ENCODE peak calls at places on chromosomes 13 and 19, in four cellular contexts. A is AG10803, P is dorsolateral prefrontal cortex, D is BJ. T is an unnamed sample.

GRCh38 chr19:41144403-41144802 is 30.2 kb downstream of the CYP2F1 start:
- DNase-seq in A (peak), P (peak), D (no peak), T (peak)

GRCh38 chr13:109737606-109738005 is 48.8 kb downstream of the IRS2 start:
- DNase-seq in A (peak), P (no peak), D (no peak), T (no peak)

GRCh38 chr13:106259928-106260327 is 275.5 kb downstream of the EFNB2 start:
- DNase-seq in A (no peak), P (no peak), D (no peak), T (no peak)

GRCh38 chr19:55304279-55304978 is 20.6 kb downstream of the BRSK1 start:
- DNase-seq in A (peak), P (no peak), D (no peak), T (peak)

GRCh38 chr19:50893047-50893737 is 18.0 kb downstream of the KLK4 start:
- DNase-seq in A (no peak), P (no peak), D (no peak), T (no peak)

GRCh38 chr19:54620464-54620863 is 9.8 kb upstream of the LILRB1 start:
- DNase-seq in A (no peak), P (no peak), D (no peak), T (no peak)

GRCh38 chr13:102983496-102983895 is 82.7 kb downstream of the SLC10A2 start:
- DNase-seq in A (peak), P (no peak), D (peak), T (no peak)

GRCh38 chr19:55652311-55653078 is 2.3 kb upstream of the U2AF2 start:
- DNase-seq in A (no peak), P (no peak), D (no peak), T (no peak)

GRCh38 chr19:33156354-33156753 is 24.4 kb downstream of the WDR88 start:
- DNase-seq in A (peak), P (no peak), D (no peak), T (no peak)

GRCh38 chr19:37932985-37933953 is 26.3 kb downstream of the SIPA1L3 start:
- DNase-seq in A (peak), P (no peak), D (no peak), T (no peak)

GRCh38 chr13:25375727-25376358 is 4.1 kb downstream of the ATP8A2 start:
- DNase-seq in A (peak), P (no peak), D (no peak), T (peak)

GRCh38 chr19:55149078-55150003 is at the start of gene TNNT1:
- DNase-seq in A (no peak), P (no peak), D (no peak), T (no peak)

GRCh38 chr19:55692681-55693081 is 17.7 kb downstream of the EPN1 start:
- DNase-seq in A (no peak), P (no peak), D (no peak), T (no peak)

GRCh38 chr19:19098703-19099632 is 35.2 kb downstream of the SLC25A42 start:
- DNase-seq in A (no peak), P (no peak), D (no peak), T (no peak)

GRCh38 chr13:71754407-71754974 is 112.5 kb downstream of the DACH1 start:
- DNase-seq in A (no peak), P (no peak), D (no peak), T (no peak)

GRCh38 chr13:39100996-39101751 is 62.9 kb downstream of the NHLRC3 start:
- DNase-seq in A (no peak), P (no peak), D (no peak), T (no peak)

GRCh38 chr13:51643114-51643881 is 59.0 kb downstream of the WDFY2 start:
- DNase-seq in A (peak), P (no peak), D (peak), T (no peak)

GRCh38 chr19:12828494-12828893 is 5.9 kb downstream of the RTBDN start:
- DNase-seq in A (no peak), P (no peak), D (no peak), T (no peak)

GRCh38 chr13:50016421-50016820 is 1.2 kb downstream of the KCNRG start:
- DNase-seq in A (no peak), P (no peak), D (no peak), T (no peak)

GRCh38 chr13:110208116-110208515 is 98.8 kb downstream of the COL4A1 start:
- DNase-seq in A (no peak), P (no peak), D (no peak), T (no peak)

GRCh38 chr19:4542896-4543351 is 3.1 kb upstream of the LRG1 start:
- DNase-seq in A (no peak), P (no peak), D (no peak), T (no peak)

GRCh38 chr19:16133818-16134217 is 9.7 kb upstream of the HSH2D start:
- DNase-seq in A (no peak), P (no peak), D (no peak), T (no peak)

GRCh38 chr19:48636859-48637448 is at the start of gene DBP:
- DNase-seq in A (no peak), P (no peak), D (no peak), T (no peak)

GRCh38 chr13:35711909-35712308 is 235.4 kb upstream of the MAB21L1 start:
- DNase-seq in A (no peak), P (no peak), D (no peak), T (no peak)

GRCh38 chr19:49862411-49863253 is 4.7 kb downstream of the PNKP start:
- DNase-seq in A (no peak), P (no peak), D (no peak), T (no peak)

GRCh38 chr13:97540696-97541095 is 106.7 kb downstream of the RAP2A start:
- DNase-seq in A (peak), P (no peak), D (no peak), T (no peak)

GRCh38 chr19:13318190-13318589 is 168.0 kb downstream of the IER2 start:
- DNase-seq in A (no peak), P (no peak), D (no peak), T (no peak)

GRCh38 chr19:17489392-17490030 is 19.2 kb downstream of the SLC27A1 start:
- DNase-seq in A (no peak), P (no peak), D (no peak), T (no peak)

GRCh38 chr13:50679321-50679720 is 164.2 kb downstream of the DLEU7 start:
- DNase-seq in A (peak), P (no peak), D (peak), T (no peak)

GRCh38 chr13:37427843-37428494 is 170.6 kb downstream of the POSTN start:
- DNase-seq in A (no peak), P (no peak), D (no peak), T (no peak)

GRCh38 chr19:12720851-12721655 is 2.7 kb downstream of the TNPO2 start:
- DNase-seq in A (peak), P (no peak), D (no peak), T (no peak)

GRCh38 chr19:3398900-3399278 is 32.5 kb downstream of the NFIC start:
- DNase-seq in A (no peak), P (no peak), D (no peak), T (no peak)

GRCh38 chr19:17205237-17206140 is 9.7 kb upstream of the USE1 start:
- DNase-seq in A (peak), P (peak), D (no peak), T (peak)

GRCh38 chr19:42478765-42479307 is 36.1 kb upstream of the CXCL17 start:
- DNase-seq in A (no peak), P (no peak), D (no peak), T (no peak)

DNA sequence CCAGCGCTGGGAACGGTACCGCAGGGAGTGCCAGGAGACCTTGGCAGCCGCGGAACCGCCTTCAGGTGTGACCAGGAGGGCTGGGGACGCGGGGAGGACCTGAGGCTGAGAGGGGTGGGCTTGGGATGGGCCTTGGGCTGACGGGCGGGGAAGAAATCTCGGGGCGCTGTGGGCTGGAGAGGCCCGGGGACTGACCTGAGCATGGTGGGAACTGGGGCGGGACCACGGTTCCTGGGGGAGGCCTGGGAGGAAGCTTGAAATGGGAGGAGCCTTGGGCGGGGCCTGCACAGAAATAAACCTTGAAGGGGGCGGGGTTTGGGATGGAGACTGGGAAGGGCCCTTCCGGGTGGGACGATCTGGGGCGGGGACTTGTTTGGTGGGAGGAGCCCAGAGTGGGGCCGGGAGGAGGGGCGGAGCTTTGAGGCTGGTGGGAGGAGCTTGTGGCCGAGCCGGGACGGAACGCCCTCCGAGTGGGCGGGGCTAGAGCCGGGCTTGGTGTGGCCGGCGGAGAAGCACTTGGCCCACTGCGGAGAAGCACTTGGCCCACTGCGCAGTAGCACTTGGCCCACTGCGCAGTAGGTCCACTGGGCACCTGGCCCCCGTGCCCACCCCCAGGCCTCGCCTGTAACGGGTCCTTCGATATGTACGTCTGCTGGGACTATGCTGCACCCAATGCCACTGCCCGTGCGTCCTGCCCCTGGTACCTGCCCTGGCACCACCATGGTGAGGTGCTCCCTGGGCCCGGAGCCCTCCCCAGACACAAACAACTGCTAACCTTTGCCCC is 2.8 kb downstream of the GIPR start:
- DNase-seq in A (peak), P (peak), D (no peak), T (peak)
- TF ChIP-seq CTCF in A (no peak), P (no peak), D (no peak), T (no peak)

DNA sequence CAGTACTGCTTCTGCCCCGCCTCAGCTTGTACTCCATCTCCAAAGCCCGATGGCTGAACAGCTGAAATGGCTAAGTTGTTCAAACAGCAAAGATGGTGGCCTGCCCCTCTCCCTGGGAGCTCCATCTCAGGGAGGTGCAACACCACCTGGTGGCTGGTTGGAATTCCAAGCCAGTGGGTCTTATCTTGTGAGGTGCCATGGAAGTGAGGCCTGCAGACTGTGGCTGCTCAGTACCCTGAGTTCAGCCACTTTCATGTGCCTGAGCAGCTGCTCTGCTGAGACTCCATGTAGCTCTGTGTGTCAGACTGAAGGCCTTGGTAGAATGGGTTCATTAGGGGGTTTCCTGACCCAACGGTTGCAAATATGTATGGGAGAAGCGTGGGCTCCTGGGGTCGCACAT is 67.3 kb upstream of the SPRY2 start:
- DNase-seq in A (no peak), P (no peak), D (no peak), T (no peak)
- TF ChIP-seq CTCF in A (no peak), P (no peak), D (no peak), T (no peak)

DNA sequence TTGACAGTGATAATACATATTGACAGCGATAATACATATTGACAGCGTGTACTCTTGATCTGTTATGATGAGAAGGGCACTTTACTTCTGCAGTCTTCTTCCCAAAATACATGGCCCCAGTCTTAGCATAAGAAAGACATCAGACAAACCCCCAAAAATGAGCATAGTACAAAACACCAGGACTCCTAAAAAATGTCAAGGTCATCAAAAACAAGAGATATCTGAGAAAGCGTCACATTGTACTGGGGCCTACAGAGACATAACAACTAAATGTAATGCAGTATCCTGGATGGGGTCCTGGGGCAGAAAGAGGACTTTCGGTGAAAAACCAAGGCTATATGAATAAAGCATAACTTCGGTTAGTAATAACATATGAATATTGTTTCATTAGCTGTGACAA is 731.5 kb upstream of the SGCG start:
- DNase-seq in A (no peak), P (no peak), D (no peak), T (no peak)
- TF ChIP-seq CTCF in A (no peak), P (no peak), D (no peak), T (no peak)

GRCh38 chr13:111948811-111949210 is 118.1 kb upstream of the SOX1 start:
- DNase-seq in A (no peak), P (peak), D (no peak), T (no peak)

GRCh38 chr13:111948281-111948680 is 118.7 kb upstream of the SOX1 start:
- DNase-seq in A (no peak), P (peak), D (no peak), T (no peak)

GRCh38 chr13:111949311-111949710 is 117.6 kb upstream of the SOX1 start:
- DNase-seq in A (no peak), P (peak), D (no peak), T (no peak)

GRCh38 chr13:111947026-111947810 is 119.7 kb upstream of the SOX1 start:
- DNase-seq in A (no peak), P (no peak), D (no peak), T (no peak)

DNA sequence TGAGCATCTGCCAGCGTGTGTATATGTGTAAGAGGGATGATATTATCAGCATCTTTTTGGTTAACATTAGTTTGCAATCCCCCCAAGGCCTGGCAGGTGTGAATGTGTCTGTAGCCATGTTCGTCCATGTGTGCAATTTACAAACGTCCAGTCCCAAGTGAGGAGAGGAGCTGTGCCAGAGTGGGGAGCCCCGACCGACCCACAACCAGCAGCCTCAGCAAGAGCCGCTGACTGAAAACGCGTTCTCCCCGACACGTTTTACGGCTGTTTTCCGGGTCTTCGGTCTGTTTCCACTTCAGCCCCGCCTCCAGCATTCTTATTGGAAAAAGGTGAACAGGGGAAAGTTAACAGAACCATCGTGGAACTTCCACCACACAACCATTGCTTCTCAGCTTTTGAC is 119.1 kb upstream of the SOX1 start:
- DNase-seq in A (no peak), P (no peak), D (no peak), T (no peak)
- TF ChIP-seq CTCF in A (no peak), P (no peak), D (no peak), T (no peak)

GRCh38 chr13:43195551-43195950 is 172.2 kb downstream of the DNAJC15 start:
- DNase-seq in A (no peak), P (no peak), D (no peak), T (no peak)
- TF ChIP-seq CTCF in A (no peak), P (no peak), D (no peak), T (no peak)

GRCh38 chr13:76522083-76522755 is 364.0 kb downstream of the KCTD12 start:
- DNase-seq in A (peak), P (no peak), D (no peak), T (no peak)

GRCh38 chr13:76523740-76524382 is 362.3 kb downstream of the KCTD12 start:
- DNase-seq in A (no peak), P (no peak), D (no peak), T (no peak)

GRCh38 chr13:76527041-76527440 is 359.2 kb downstream of the KCTD12 start:
- DNase-seq in A (no peak), P (no peak), D (no peak), T (no peak)
- TF ChIP-seq CTCF in A (no peak), P (no peak), D (no peak), T (no peak)

T was measured in neural crest cell.